ENCODE peak calls at places on chromosome 18, in five cellular contexts. One of them, this sample, is unnamed.

GRCh38 chr18:12278765-12279682 is 24.9 kb downstream of the CIDEA start:
- DNase-seq in H1: peak
- DNase-seq in neuronal stem cell: peak
- DNase-seq in IMR-90: peak
- DNase-seq in H9: peak
- DNase-seq in this sample: peak

GRCh38 chr18:53789376-53790247 is 434.9 kb downstream of the MBD2 start:
- DNase-seq in H9: no peak
- DNase-seq in neuronal stem cell: no peak
- DNase-seq in IMR-90: no peak
- DNase-seq in H1: no peak
- DNase-seq in this sample: no peak

GRCh38 chr18:75253784-75254183 is 43.2 kb downstream of the TSHZ1 start:
- DNase-seq in H9: no peak
- DNase-seq in IMR-90: peak
- DNase-seq in neuronal stem cell: no peak
- DNase-seq in H1: no peak
- DNase-seq in this sample: peak

GRCh38 chr18:63686871-63687270 is 15.9 kb upstream of the SERPINB11 start:
- DNase-seq in H1: no peak
- DNase-seq in IMR-90: no peak
- DNase-seq in neuronal stem cell: no peak
- DNase-seq in H9: no peak
- DNase-seq in this sample: no peak

GRCh38 chr18:57839942-57840381 is 36.8 kb upstream of the ATP8B1 start:
- DNase-seq in neuronal stem cell: no peak
- DNase-seq in IMR-90: peak
- DNase-seq in H1: no peak
- DNase-seq in H9: no peak
- DNase-seq in this sample: peak

GRCh38 chr18:25310045-25310444 is 41.9 kb downstream of the ZNF521 start:
- DNase-seq in H1: no peak
- DNase-seq in H9: no peak
- DNase-seq in neuronal stem cell: no peak
- DNase-seq in IMR-90: peak
- DNase-seq in this sample: peak

GRCh38 chr18:22223263-22223960 is 54.0 kb downstream of the GATA6 start:
- DNase-seq in H9: peak
- DNase-seq in neuronal stem cell: no peak
- DNase-seq in H1: no peak
- DNase-seq in IMR-90: peak
- DNase-seq in this sample: peak

GRCh38 chr18:3248670-3249359 is 1.2 kb downstream of the MYL12A start:
- DNase-seq in H1: no peak
- DNase-seq in neuronal stem cell: no peak
- DNase-seq in IMR-90: peak
- DNase-seq in H9: no peak
- DNase-seq in this sample: peak

GRCh38 chr18:36025025-36025424 is 42.3 kb downstream of the RPRD1A start:
- DNase-seq in IMR-90: peak
- DNase-seq in H1: no peak
- DNase-seq in neuronal stem cell: no peak
- DNase-seq in H9: no peak
- DNase-seq in this sample: peak

GRCh38 chr18:48817021-48817461 is 133.7 kb downstream of the SMAD7 start:
- DNase-seq in neuronal stem cell: no peak
- DNase-seq in IMR-90: no peak
- DNase-seq in H9: peak
- DNase-seq in H1: peak
- DNase-seq in this sample: no peak

GRCh38 chr18:67410671-67411070 is 105.8 kb downstream of the DSEL start:
- DNase-seq in H9: no peak
- DNase-seq in neuronal stem cell: no peak
- DNase-seq in H1: no peak
- DNase-seq in IMR-90: peak
- DNase-seq in this sample: no peak

GRCh38 chr18:7158201-7158600 is 40.6 kb upstream of the LAMA1 start:
- DNase-seq in H1: peak
- DNase-seq in neuronal stem cell: no peak
- DNase-seq in IMR-90: peak
- DNase-seq in H9: no peak
- DNase-seq in this sample: peak

GRCh38 chr18:75249672-75250470 is 39.3 kb downstream of the TSHZ1 start:
- DNase-seq in IMR-90: no peak
- DNase-seq in H9: no peak
- DNase-seq in neuronal stem cell: no peak
- DNase-seq in H1: no peak
- DNase-seq in this sample: no peak

GRCh38 chr18:21110667-21111350 is 804 bp downstream of the ROCK1 start:
- DNase-seq in H1: peak
- DNase-seq in H9: peak
- DNase-seq in neuronal stem cell: peak
- DNase-seq in IMR-90: peak
- DNase-seq in this sample: peak

GRCh38 chr18:55053976-55054375 is 94.7 kb upstream of the CCDC68 start:
- DNase-seq in H9: no peak
- DNase-seq in IMR-90: peak
- DNase-seq in neuronal stem cell: no peak
- DNase-seq in H1: no peak
- DNase-seq in this sample: no peak
- H3K18ac ChIP-seq in H9: no peak
- H3K18ac ChIP-seq in IMR-90: no peak
- H3K18ac ChIP-seq in neuronal stem cell: no peak
- H3K18ac ChIP-seq in H1: no peak
- H3K18ac ChIP-seq in this sample: no peak

GRCh38 chr18:58927659-58928058 is 63.0 kb downstream of the ZNF532 start:
- DNase-seq in H1: no peak
- DNase-seq in IMR-90: no peak
- DNase-seq in neuronal stem cell: no peak
- DNase-seq in H9: no peak
- DNase-seq in this sample: no peak

GRCh38 chr18:58924473-58924872 is 59.8 kb downstream of the ZNF532 start:
- DNase-seq in neuronal stem cell: no peak
- DNase-seq in H1: no peak
- DNase-seq in IMR-90: no peak
- DNase-seq in H9: no peak
- DNase-seq in this sample: no peak

GRCh38 chr18:58928401-58928800 is 63.7 kb downstream of the ZNF532 start:
- DNase-seq in H9: no peak
- DNase-seq in IMR-90: no peak
- DNase-seq in H1: no peak
- DNase-seq in neuronal stem cell: no peak
- DNase-seq in this sample: no peak

GRCh38 chr18:58922995-58923394 is 58.3 kb downstream of the ZNF532 start:
- DNase-seq in H9: no peak
- DNase-seq in neuronal stem cell: no peak
- DNase-seq in IMR-90: no peak
- DNase-seq in H1: peak
- DNase-seq in this sample: no peak
- H3K4ac ChIP-seq in H9: no peak
- H3K4ac ChIP-seq in neuronal stem cell: no peak
- H3K4ac ChIP-seq in IMR-90: no peak
- H3K4ac ChIP-seq in H1: no peak
- H3K4ac ChIP-seq in this sample: no peak

DNA sequence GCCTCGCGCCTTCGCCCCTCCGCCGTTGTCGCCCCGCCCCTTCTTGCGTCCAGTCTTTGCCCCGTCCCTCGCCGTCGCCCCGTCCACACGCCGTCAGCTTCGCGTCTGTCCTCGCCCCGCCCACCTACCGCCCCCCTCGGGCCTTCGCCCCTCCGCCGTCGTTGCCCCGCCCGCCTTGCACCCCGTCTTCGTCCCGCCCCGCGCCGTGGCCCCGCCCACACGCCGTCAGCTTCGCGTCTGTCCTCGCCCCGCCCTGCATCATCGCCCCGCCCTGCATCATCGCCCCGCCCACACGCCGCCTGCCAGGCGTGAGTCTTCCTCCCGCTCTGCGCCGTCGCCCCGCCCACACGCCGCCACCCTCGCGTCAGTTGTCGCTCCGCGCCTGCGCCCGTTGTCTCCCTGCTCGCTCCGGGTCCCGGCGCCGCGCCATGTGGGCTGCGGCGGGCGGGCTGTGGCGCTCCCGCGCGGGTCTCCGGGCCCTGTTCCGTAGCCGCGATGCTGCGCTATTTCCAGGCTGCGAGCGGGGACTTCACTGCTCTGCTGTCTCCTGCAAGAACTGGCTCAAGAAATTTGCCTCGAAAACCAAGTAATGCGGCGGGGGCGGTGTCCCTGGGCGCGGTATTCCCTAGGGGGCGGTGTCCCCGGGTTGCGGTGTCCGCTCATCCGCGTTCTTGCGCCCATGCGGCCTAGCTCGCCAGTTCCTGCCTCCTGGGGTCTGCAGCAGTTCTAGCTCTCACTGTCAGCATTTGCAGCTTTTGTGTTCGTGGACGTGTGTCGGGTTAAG is at the start of gene RBFA:
- DNase-seq in H1: peak
- DNase-seq in IMR-90: peak
- DNase-seq in neuronal stem cell: peak
- DNase-seq in H9: no peak
- DNase-seq in this sample: no peak
- H4K8ac ChIP-seq in H1: peak
- H4K8ac ChIP-seq in IMR-90: peak
- H4K8ac ChIP-seq in neuronal stem cell: no peak
- H4K8ac ChIP-seq in H9: no peak
- H4K8ac ChIP-seq in this sample: peak

GRCh38 chr18:31100598-31101147 is 1.5 kb downstream of the DSC2 start:
- DNase-seq in IMR-90: no peak
- DNase-seq in H9: peak
- DNase-seq in H1: peak
- DNase-seq in neuronal stem cell: peak
- DNase-seq in this sample: peak
- H3K18ac ChIP-seq in IMR-90: no peak
- H3K18ac ChIP-seq in H9: peak
- H3K18ac ChIP-seq in H1: peak
- H3K18ac ChIP-seq in neuronal stem cell: peak
- H3K18ac ChIP-seq in this sample: peak

DNA sequence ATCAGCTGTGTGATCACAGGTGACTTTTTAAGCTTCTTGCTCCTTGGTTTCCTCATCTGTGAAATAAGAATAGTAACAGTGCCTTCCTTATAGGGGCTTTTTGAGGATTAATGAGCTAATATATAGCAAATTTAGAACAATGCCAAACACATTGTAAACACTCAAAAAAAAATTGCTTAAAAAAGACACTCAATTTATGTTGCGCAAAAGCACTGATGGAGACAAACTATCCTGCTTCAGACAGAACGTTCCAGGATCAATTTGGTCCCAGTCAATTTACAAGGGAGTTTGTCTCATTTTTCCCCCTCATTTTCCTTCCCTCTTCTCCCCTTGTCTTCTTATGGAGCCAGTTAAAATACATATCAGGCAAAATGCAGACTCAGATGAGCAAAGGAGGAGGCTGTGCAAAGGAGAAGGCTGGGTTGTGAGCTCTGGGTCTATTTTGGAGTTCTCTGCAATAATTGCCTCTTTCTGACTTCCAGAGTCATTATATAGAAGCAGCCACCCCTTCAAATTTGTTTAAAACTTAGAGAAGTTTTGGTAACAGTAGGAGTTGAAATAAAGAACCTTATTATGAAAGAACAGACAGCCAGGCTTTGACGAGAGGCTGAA is 83.7 kb downstream of the SOCS6 start:
- DNase-seq in neuronal stem cell: no peak
- DNase-seq in H1: no peak
- DNase-seq in IMR-90: no peak
- DNase-seq in H9: no peak
- DNase-seq in this sample: no peak
- H3K4ac ChIP-seq in neuronal stem cell: no peak
- H3K4ac ChIP-seq in H1: no peak
- H3K4ac ChIP-seq in IMR-90: peak
- H3K4ac ChIP-seq in H9: no peak
- H3K4ac ChIP-seq in this sample: no peak

DNA sequence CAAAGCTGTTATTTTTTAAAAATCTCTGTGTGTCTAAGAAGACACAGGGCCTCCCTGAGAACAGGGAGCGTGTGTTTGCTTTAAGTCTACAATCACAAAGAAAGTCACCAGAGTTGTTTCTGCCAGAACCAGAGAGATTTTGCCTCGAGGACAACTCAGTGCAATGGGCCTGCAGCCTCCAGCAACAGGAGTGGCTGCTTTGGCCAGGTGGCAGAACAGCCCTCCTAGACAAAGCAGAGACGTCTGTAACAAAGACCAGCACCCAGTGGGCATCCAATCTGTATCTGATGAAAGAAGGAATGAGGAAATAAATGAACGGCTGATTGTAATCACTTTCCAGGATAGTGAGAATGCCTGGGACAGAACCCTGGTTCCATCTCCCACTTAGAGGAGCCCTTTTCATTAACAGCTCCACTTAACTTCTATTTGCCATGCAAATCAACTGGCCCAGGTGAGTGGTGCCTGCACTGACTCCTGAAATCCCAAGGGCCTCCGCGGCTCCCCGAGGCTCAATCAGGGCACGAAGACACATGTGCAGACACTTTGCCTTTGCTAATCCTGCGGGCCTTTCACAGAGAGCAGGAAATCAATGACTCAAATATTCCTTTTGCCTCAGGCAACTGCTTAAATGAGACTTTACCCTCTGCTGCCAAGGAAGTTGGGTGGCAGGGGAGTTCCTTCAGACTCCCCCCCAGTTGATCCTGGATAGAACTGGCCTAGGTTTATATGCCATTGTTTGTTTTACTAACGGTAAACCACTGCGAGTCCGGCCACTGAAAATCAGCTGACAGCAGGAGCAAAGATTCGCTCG is 146.5 kb downstream of the CABLES1 start:
- DNase-seq in H9: peak
- DNase-seq in H1: no peak
- DNase-seq in IMR-90: no peak
- DNase-seq in neuronal stem cell: no peak
- DNase-seq in this sample: peak
- H4K8ac ChIP-seq in H9: no peak
- H4K8ac ChIP-seq in H1: peak
- H4K8ac ChIP-seq in IMR-90: peak
- H4K8ac ChIP-seq in neuronal stem cell: no peak
- H4K8ac ChIP-seq in this sample: peak